ENCODE peak calls at places on chromosomes 12 and 14, in four cellular contexts. O is fibroblast of the aortic adventitia, F is left lung, L is GM06990. E is an unnamed sample.

GRCh38 chr14:55556929-55557623 is 22.9 kb upstream of the KTN1 start:
- DNase-seq in O (peak; percentile 90), F (peak; percentile 74), L (no peak), E (peak; percentile 92)

GRCh38 chr14:105094193-105094907 is 29.1 kb upstream of the GPR132 start:
- DNase-seq in O (no peak), F (peak; percentile 63), L (no peak), E (no peak)

GRCh38 chr14:63257299-63257698 is 53.1 kb downstream of the RHOJ start:
- DNase-seq in O (no peak), F (no peak), L (no peak), E (no peak)

GRCh38 chr12:29066061-29066588 is 83.0 kb upstream of the FAR2 start:
- DNase-seq in O (peak; percentile 70), F (no peak), L (no peak), E (peak; percentile 72)

GRCh38 chr12:118288174-118288573 is 84.5 kb downstream of the TAOK3 start:
- DNase-seq in O (no peak), F (no peak), L (no peak), E (no peak)

GRCh38 chr14:49966304-49966809 is 73.5 kb downstream of the ARF6 start:
- DNase-seq in O (peak; percentile 60), F (no peak), L (no peak), E (no peak)

GRCh38 chr12:124350491-124350890 is 55.6 kb downstream of the RFLNA start:
- DNase-seq in O (no peak), F (no peak), L (no peak), E (no peak)

GRCh38 chr14:22200977-22201605 is 387.9 kb downstream of the DAD1 start:
- DNase-seq in O (peak; percentile 27), F (no peak), L (no peak), E (no peak)

GRCh38 chr12:64532734-64533351 is 77.5 kb upstream of the RASSF3 start:
- DNase-seq in O (no peak), F (no peak), L (no peak), E (no peak)

GRCh38 chr12:57016348-57016747 is at the start of gene TAC3:
- DNase-seq in O (no peak), F (no peak), L (no peak), E (no peak)

GRCh38 chr14:49951946-49952345 is 59.1 kb downstream of the ARF6 start:
- DNase-seq in O (no peak), F (peak; percentile 54), L (no peak), E (no peak)

GRCh38 chr14:74765721-74766120 is 2.6 kb downstream of the YLPM1 start:
- DNase-seq in O (no peak), F (no peak), L (no peak), E (no peak)
- H3K4me3 ChIP-seq in O (peak overlapping the region; percentile 89), F (peak overlapping the region; percentile 75), L (peak overlapping the region; percentile 94), E (peak overlapping the region; percentile 92)

GRCh38 chr12:32757159-32757556 is 1.5 kb upstream of the YARS2 start:
- DNase-seq in O (no peak), F (no peak), L (no peak), E (no peak)

GRCh38 chr12:32754101-32754500 is 1.6 kb downstream of the YARS2 start:
- DNase-seq in O (peak; percentile 23), F (no peak), L (no peak), E (no peak)

GRCh38 chr12:32755051-32755653 is 545 bp downstream of the YARS2 start:
- DNase-seq in O (peak; percentile 71), F (peak; percentile 83), L (peak; percentile 88), E (peak; percentile 77)

GRCh38 chr12:32755654-32756475 is at the start of gene YARS2:
- DNase-seq in O (peak; percentile 99), F (peak; percentile 97), L (peak; percentile 76), E (peak; percentile 99)

DNA sequence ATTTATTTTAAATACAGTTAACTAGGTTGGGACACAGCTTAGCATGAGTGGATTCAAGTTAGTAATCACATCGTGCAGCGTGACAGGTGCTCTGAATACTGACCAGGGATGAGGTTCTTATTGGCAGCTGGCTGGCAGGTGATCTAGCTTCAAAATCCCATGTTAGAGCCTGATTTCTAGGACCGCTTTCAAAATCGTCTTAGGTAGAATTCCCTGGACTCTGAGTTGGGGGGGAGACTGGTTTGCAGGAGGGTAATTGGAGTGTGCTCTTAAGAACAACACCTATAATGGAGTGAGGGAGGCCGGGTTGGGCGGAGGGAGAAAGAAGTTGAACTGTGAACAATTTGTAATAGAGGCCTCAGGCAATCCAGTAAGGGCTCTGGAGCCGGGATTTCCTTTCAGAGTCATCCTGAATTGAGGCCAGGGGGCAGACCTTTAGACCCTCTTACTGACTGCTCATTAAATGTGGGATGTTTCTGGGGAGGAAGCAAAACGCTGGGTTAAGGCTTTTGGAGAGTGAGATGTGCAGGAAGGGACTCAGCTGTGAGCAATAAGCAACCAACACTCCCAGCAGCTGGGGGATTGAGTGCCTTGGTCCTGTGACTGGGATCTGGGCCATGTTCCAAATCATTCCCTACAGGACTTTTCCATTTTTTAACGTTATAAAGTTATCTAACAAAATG is 920 bp upstream of the YARS2 start:
- DNase-seq in O (peak; percentile 2), F (no peak), L (no peak), E (peak; percentile 58)
- TF ChIP-seq CTCF in O (no peak), F (no peak), L (no peak), E (no peak)

GRCh38 chr14:89440997-89441909 is 24.2 kb upstream of the FOXN3 start:
- DNase-seq in O (no peak), F (no peak), L (no peak), E (no peak)
- H3K4me3 ChIP-seq in O (no peak overlapping the region), F (no peak overlapping the region), L (no peak overlapping the region), E (no peak overlapping the region)

GRCh38 chr14:58572092-58572853 is 65.5 kb upstream of the DACT1 start:
- DNase-seq in O (peak; percentile 12), F (no peak), L (no peak), E (no peak)

GRCh38 chr14:58571256-58571655 is 66.5 kb upstream of the DACT1 start:
- DNase-seq in O (no peak), F (no peak), L (no peak), E (no peak)

GRCh38 chr14:58574623-58575022 is 63.1 kb upstream of the DACT1 start:
- DNase-seq in O (no peak), F (no peak), L (no peak), E (no peak)
- TF ChIP-seq CTCF in O (no peak), F (no peak), L (peak; percentile 10), E (peak; percentile 10)

GRCh38 chr12:93247313-93248057 is 130.2 kb upstream of the NUDT4 start:
- DNase-seq in O (peak; percentile 46), F (no peak), L (no peak), E (no peak)
- H3K4me3 ChIP-seq in O (no peak overlapping the region), F (no peak overlapping the region), L (no peak overlapping the region), E (no peak overlapping the region)

GRCh38 chr14:72965249-72965648 is 39.0 kb downstream of the DCAF4 start:
- DNase-seq in O (peak; percentile 7), F (no peak), L (no peak), E (peak; percentile 81)

GRCh38 chr14:72966038-72966437 is 39.8 kb downstream of the DCAF4 start:
- DNase-seq in O (no peak), F (no peak), L (no peak), E (no peak)

GRCh38 chr14:72958548-72958947 is 32.3 kb downstream of the DCAF4 start:
- DNase-seq in O (no peak), F (no peak), L (no peak), E (no peak)

GRCh38 chr14:72962829-72963312 is 36.6 kb downstream of the DCAF4 start:
- DNase-seq in O (peak; percentile 90), F (no peak), L (no peak), E (peak; percentile 84)

GRCh38 chr14:72961579-72962335 is 35.5 kb downstream of the DCAF4 start:
- DNase-seq in O (peak; percentile 14), F (no peak), L (no peak), E (no peak)
- TF ChIP-seq CTCF in O (no peak), F (no peak), L (no peak), E (no peak)